ENCODE peak calls at places on chromosomes 1 and 21, in seven cellular contexts. O is K562, K is fibroblast of mammary gland, C is ovary, H is Caco-2, P is HFFc6, S is suprapubic skin. X is an unnamed sample.

GRCh38 chr1:121586369-121587229 is 401.8 kb downstream of the SRGAP2C start:
- DNase-seq in O (no peak), P (no peak), H (peak), C (no peak), K (no peak), S (no peak), X (no peak)

GRCh38 chr1:217228689-217229088 is 402.2 kb downstream of the GPATCH2 start:
- DNase-seq in O (no peak), C (no peak), K (no peak), H (no peak), P (no peak), S (no peak), X (no peak)

GRCh38 chr1:201298381-201299367 is 15.4 kb downstream of the PKP1 start:
- DNase-seq in S (no peak), H (no peak), O (no peak), K (peak), C (no peak), P (no peak), X (peak)

GRCh38 chr1:110069302-110070281 is 880 bp downstream of the ALX3 start:
- DNase-seq in P (no peak), S (no peak), O (no peak), C (no peak), K (no peak), H (no peak), X (no peak)

GRCh38 chr1:243713470-243714186 is 136.4 kb downstream of the AKT3 start:
- DNase-seq in S (no peak), P (no peak), H (no peak), O (no peak), K (peak), C (peak), X (no peak)

GRCh38 chr1:228487336-228488106 is at the start of gene RNF187:
- DNase-seq in K (no peak), O (peak), S (peak), C (peak), H (peak), P (no peak), X (no peak)

GRCh38 chr1:25642710-25643109 is 26.1 kb downstream of the MAN1C1 start:
- DNase-seq in K (peak), P (no peak), C (no peak), S (no peak), H (no peak), O (no peak), X (no peak)

GRCh38 chr1:223531742-223532341 is 133.7 kb downstream of the CAPN8 start:
- DNase-seq in C (no peak), K (peak), O (peak), P (peak), S (no peak), H (peak), X (peak)

GRCh38 chr1:214552174-214552608 is 789 bp upstream of the PTPN14 start:
- DNase-seq in K (peak), C (peak), H (peak), S (no peak), O (no peak), P (peak), X (peak)

GRCh38 chr1:213600879-213601278 is 386.9 kb upstream of the PROX1 start:
- DNase-seq in C (no peak), P (no peak), H (no peak), O (no peak), S (no peak), K (no peak), X (peak)

GRCh38 chr1:51840743-51841461 is 37.6 kb downstream of the NRDC start:
- DNase-seq in S (no peak), O (no peak), P (no peak), K (no peak), H (no peak), C (no peak), X (no peak)

GRCh38 chr1:109598156-109598555 is 21.3 kb downstream of the GNAT2 start:
- DNase-seq in S (no peak), H (no peak), C (no peak), O (no peak), P (no peak), K (no peak), X (no peak)

GRCh38 chr1:211236633-211237321 is 22.4 kb upstream of the RCOR3 start:
- DNase-seq in P (peak), K (no peak), C (no peak), O (no peak), H (peak), S (no peak), X (peak)

GRCh38 chr1:66532798-66533783 is 862 bp upstream of the SGIP1 start:
- DNase-seq in C (peak), H (no peak), P (peak), K (peak), O (peak), S (no peak), X (no peak)

GRCh38 chr1:12142141-12142823 is 24.5 kb upstream of the TNFRSF1B start:
- DNase-seq in P (no peak), C (no peak), O (no peak), H (no peak), K (no peak), S (no peak), X (no peak)

GRCh38 chr1:109928591-109929111 is 18.0 kb downstream of the CSF1 start:
- DNase-seq in P (no peak), S (peak), H (no peak), O (no peak), C (peak), K (peak), X (peak)

GRCh38 chr1:2433196-2433595 is 20.8 kb upstream of the PEX10 start:
- DNase-seq in O (no peak), H (no peak), C (no peak), S (no peak), P (no peak), K (no peak), X (no peak)

GRCh38 chr21:17780539-17780938 is 38.6 kb downstream of the C21orf91 start:
- DNase-seq in K (no peak), H (no peak), C (no peak), P (no peak), S (no peak), O (no peak), X (no peak)

GRCh38 chr1:39829791-39830533 is 41.3 kb upstream of the BMP8B start:
- DNase-seq in C (no peak), H (no peak), O (peak), P (peak), S (no peak), K (peak), X (no peak)

GRCh38 chr21:28333455-28334108 is 659.1 kb downstream of the LTN1 start:
- DNase-seq in O (no peak), K (peak), H (peak), P (peak), C (no peak), S (no peak), X (peak)

GRCh38 chr1:243818978-243819377 is 31.1 kb downstream of the AKT3 start:
- DNase-seq in P (no peak), K (no peak), H (no peak), O (no peak), S (no peak), C (no peak), X (no peak)

GRCh38 chr21:45016491-45017375 is 57.6 kb upstream of the ADARB1 start:
- DNase-seq in O (no peak), H (no peak), K (no peak), S (peak), P (no peak), C (peak), X (no peak)

GRCh38 chr21:36609654-36610053 is 89.3 kb upstream of the SIM2 start:
- DNase-seq in P (no peak), S (no peak), O (no peak), C (no peak), K (no peak), H (no peak), X (no peak)

GRCh38 chr21:36608251-36608650 is 90.7 kb upstream of the SIM2 start:
- DNase-seq in P (no peak), K (no peak), C (no peak), O (no peak), H (no peak), S (no peak), X (no peak)

GRCh38 chr21:36606983-36607325 is 92.0 kb upstream of the SIM2 start:
- DNase-seq in K (no peak), H (no peak), P (no peak), O (no peak), C (no peak), S (no peak), X (no peak)

GRCh38 chr21:36603221-36603620 is 95.7 kb upstream of the SIM2 start:
- DNase-seq in S (no peak), P (no peak), C (no peak), H (no peak), O (no peak), K (no peak), X (no peak)

GRCh38 chr21:36606292-36606982 is 92.5 kb upstream of the SIM2 start:
- DNase-seq in S (no peak), P (no peak), H (no peak), O (peak), K (no peak), C (no peak), X (no peak)
- TF ChIP-seq CTCF in S (no peak), P (no peak), H (peak), O (peak), K (no peak), C (no peak), X (no peak)

DNA sequence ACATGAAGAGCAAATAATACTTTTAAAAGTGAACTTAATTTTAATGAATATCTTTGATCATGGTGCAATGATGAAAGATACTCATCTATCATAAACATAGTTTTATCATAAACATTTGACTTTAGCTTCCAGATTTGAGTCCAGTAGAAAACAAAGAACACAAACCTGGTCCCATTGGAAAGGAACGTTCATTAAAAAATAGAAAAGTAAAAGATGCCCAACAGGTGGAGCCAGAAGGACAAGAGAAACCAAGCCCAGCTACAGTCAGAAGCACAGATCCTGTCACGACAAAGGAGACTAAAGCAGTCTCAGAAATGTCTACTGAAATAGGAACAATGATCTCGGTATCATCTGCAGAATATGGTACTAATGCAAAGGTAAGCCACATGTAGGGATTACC is 55.6 kb upstream of the MYOCOS start:
- DNase-seq in H (peak), C (no peak), S (no peak), P (peak), K (peak), O (peak), X (peak)
- TF ChIP-seq CTCF in H (peak), C (no peak), S (no peak), P (peak), K (no peak), O (peak), X (peak)

GRCh38 chr1:197526736-197527371 is 248.4 kb downstream of the DENND1B start:
- DNase-seq in O (peak), K (peak), H (no peak), C (no peak), S (no peak), P (peak), X (peak)
- TF ChIP-seq CTCF in O (peak), K (peak), H (peak), C (peak), S (peak), P (peak), X (peak)

DNA sequence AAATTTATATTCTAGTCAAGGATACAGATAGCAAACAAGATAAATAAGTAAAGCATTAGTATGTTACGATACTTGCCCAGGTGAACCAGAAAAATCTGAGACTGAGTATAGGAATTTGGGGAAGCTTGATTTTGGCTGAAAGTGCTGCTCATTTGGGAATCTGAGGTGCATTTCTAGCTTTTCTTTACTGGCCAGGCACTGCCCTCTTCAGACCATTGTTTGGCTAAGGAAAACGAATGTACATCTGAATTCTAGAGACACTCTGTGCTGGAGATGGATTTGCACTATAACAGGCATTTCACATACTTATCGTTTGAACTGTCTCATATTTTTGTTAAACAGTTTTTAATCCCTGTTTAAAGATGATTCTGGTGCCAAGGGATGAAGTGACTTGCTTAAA is 23.4 kb downstream of the ARID1A start:
- DNase-seq in H (no peak), C (no peak), K (no peak), P (no peak), O (no peak), S (no peak), X (no peak)
- TF ChIP-seq CTCF in H (peak), C (no peak), K (no peak), P (no peak), O (peak), S (no peak), X (no peak)

DNA sequence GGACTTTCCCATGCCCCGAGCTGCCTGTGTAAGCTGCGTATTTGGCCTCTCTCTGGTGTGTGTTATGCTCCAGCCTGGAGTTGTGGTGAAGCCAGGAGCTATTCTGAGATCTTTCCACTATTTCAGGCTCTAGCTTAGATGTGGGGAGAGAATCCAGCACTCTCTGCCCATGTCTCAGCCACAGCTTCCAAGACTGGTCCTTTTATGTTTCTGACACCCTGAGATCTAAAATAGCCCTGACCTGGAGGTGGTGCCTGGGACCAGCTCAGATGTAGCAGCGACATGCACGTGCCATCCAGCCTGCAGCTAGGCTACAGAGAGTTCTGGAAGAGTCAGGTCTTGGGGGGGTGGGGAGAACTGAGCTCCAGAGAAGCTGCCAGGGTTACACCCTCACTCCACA is 76.5 kb downstream of the TENT5C start:
- DNase-seq in P (no peak), C (no peak), H (no peak), K (no peak), O (no peak), S (no peak), X (no peak)
- TF ChIP-seq CTCF in P (no peak), C (no peak), H (no peak), K (no peak), O (no peak), S (no peak), X (no peak)

X was measured in MCF 10A.